ENCODE peak calls at places on chromosome 13, in six cellular contexts. One of them, this sample, is unnamed.

GRCh38 chr13:112525306-112525945 is 62.5 kb downstream of the TUBGCP3 start:
- DNase-seq in T-helper 17 cell: no peak
- DNase-seq in activated T-helper 2 cell treated with anti-CD3 and anti-CD28 coated beads, Interferon-gamma antibody, Interleukin-2, Interleukin-4, amounts not matched to agents 10 μg/mL and 5 μg/mL and 100 μg/mL, durations not matched to agents 14 hours and 24 hours and 36 hours: no peak
- DNase-seq in heart right ventricle: no peak
- DNase-seq in CD8-positive, alpha-beta T cell: no peak
- DNase-seq in stimulated activated CD8-positive, alpha-beta memory T cell treated with anti-CD3 and anti-CD28 coated beads, Interleukin-7, amount 100 ng/mL, for 48 hours: no peak
- DNase-seq in this sample: no peak

GRCh38 chr13:19927117-19927734 is 31.3 kb upstream of the ZMYM2 start:
- DNase-seq in T-helper 17 cell: no peak
- DNase-seq in activated T-helper 2 cell treated with anti-CD3 and anti-CD28 coated beads, Interferon-gamma antibody, Interleukin-2, Interleukin-4, amounts not matched to agents 10 μg/mL and 5 μg/mL and 100 μg/mL, durations not matched to agents 14 hours and 24 hours and 36 hours: no peak
- DNase-seq in heart right ventricle: no peak
- DNase-seq in CD8-positive, alpha-beta T cell: no peak
- DNase-seq in stimulated activated CD8-positive, alpha-beta memory T cell treated with anti-CD3 and anti-CD28 coated beads, Interleukin-7, amount 100 ng/mL, for 48 hours: no peak
- DNase-seq in this sample: no peak

GRCh38 chr13:49495783-49496762 is at the start of gene PHF11:
- DNase-seq in T-helper 17 cell: peak; percentile 71
- DNase-seq in activated T-helper 2 cell treated with anti-CD3 and anti-CD28 coated beads, Interferon-gamma antibody, Interleukin-2, Interleukin-4, amounts not matched to agents 10 μg/mL and 5 μg/mL and 100 μg/mL, durations not matched to agents 14 hours and 24 hours and 36 hours: peak; percentile 84
- DNase-seq in heart right ventricle: peak; percentile 82
- DNase-seq in CD8-positive, alpha-beta T cell: peak; percentile 67
- DNase-seq in stimulated activated CD8-positive, alpha-beta memory T cell treated with anti-CD3 and anti-CD28 coated beads, Interleukin-7, amount 100 ng/mL, for 48 hours: peak; percentile 81
- DNase-seq in this sample: peak; percentile 78

GRCh38 chr13:95300625-95301134 is 571 bp downstream of the ABCC4 start:
- DNase-seq in T-helper 17 cell: no peak
- DNase-seq in activated T-helper 2 cell treated with anti-CD3 and anti-CD28 coated beads, Interferon-gamma antibody, Interleukin-2, Interleukin-4, amounts not matched to agents 10 μg/mL and 5 μg/mL and 100 μg/mL, durations not matched to agents 14 hours and 24 hours and 36 hours: peak; percentile 24
- DNase-seq in heart right ventricle: peak; percentile 41
- DNase-seq in CD8-positive, alpha-beta T cell: no peak
- DNase-seq in stimulated activated CD8-positive, alpha-beta memory T cell treated with anti-CD3 and anti-CD28 coated beads, Interleukin-7, amount 100 ng/mL, for 48 hours: peak; percentile 28
- DNase-seq in this sample: peak; percentile 29

GRCh38 chr13:36294061-36294460 is 3.6 kb downstream of the CCDC169 start:
- DNase-seq in T-helper 17 cell: no peak
- DNase-seq in activated T-helper 2 cell treated with anti-CD3 and anti-CD28 coated beads, Interferon-gamma antibody, Interleukin-2, Interleukin-4, amounts not matched to agents 10 μg/mL and 5 μg/mL and 100 μg/mL, durations not matched to agents 14 hours and 24 hours and 36 hours: no peak
- DNase-seq in heart right ventricle: no peak
- DNase-seq in CD8-positive, alpha-beta T cell: no peak
- DNase-seq in stimulated activated CD8-positive, alpha-beta memory T cell treated with anti-CD3 and anti-CD28 coated beads, Interleukin-7, amount 100 ng/mL, for 48 hours: no peak
- DNase-seq in this sample: no peak

GRCh38 chr13:44274838-44275237 is 98.8 kb upstream of the SERP2 start:
- DNase-seq in T-helper 17 cell: no peak
- DNase-seq in activated T-helper 2 cell treated with anti-CD3 and anti-CD28 coated beads, Interferon-gamma antibody, Interleukin-2, Interleukin-4, amounts not matched to agents 10 μg/mL and 5 μg/mL and 100 μg/mL, durations not matched to agents 14 hours and 24 hours and 36 hours: no peak
- DNase-seq in heart right ventricle: no peak
- DNase-seq in CD8-positive, alpha-beta T cell: no peak
- DNase-seq in stimulated activated CD8-positive, alpha-beta memory T cell treated with anti-CD3 and anti-CD28 coated beads, Interleukin-7, amount 100 ng/mL, for 48 hours: no peak
- DNase-seq in this sample: no peak

GRCh38 chr13:73578251-73578875 is 519.6 kb downstream of the KLF5 start:
- DNase-seq in T-helper 17 cell: no peak
- DNase-seq in activated T-helper 2 cell treated with anti-CD3 and anti-CD28 coated beads, Interferon-gamma antibody, Interleukin-2, Interleukin-4, amounts not matched to agents 10 μg/mL and 5 μg/mL and 100 μg/mL, durations not matched to agents 14 hours and 24 hours and 36 hours: no peak
- DNase-seq in heart right ventricle: no peak
- DNase-seq in CD8-positive, alpha-beta T cell: no peak
- DNase-seq in stimulated activated CD8-positive, alpha-beta memory T cell treated with anti-CD3 and anti-CD28 coated beads, Interleukin-7, amount 100 ng/mL, for 48 hours: no peak
- DNase-seq in this sample: no peak

GRCh38 chr13:21399741-21400140 is 59.4 kb downstream of the ZDHHC20 start:
- DNase-seq in T-helper 17 cell: no peak
- DNase-seq in activated T-helper 2 cell treated with anti-CD3 and anti-CD28 coated beads, Interferon-gamma antibody, Interleukin-2, Interleukin-4, amounts not matched to agents 10 μg/mL and 5 μg/mL and 100 μg/mL, durations not matched to agents 14 hours and 24 hours and 36 hours: no peak
- DNase-seq in heart right ventricle: no peak
- DNase-seq in CD8-positive, alpha-beta T cell: no peak
- DNase-seq in stimulated activated CD8-positive, alpha-beta memory T cell treated with anti-CD3 and anti-CD28 coated beads, Interleukin-7, amount 100 ng/mL, for 48 hours: no peak
- DNase-seq in this sample: no peak

GRCh38 chr13:100491164-100491847 is 97.3 kb downstream of the GGACT start:
- DNase-seq in T-helper 17 cell: no peak
- DNase-seq in activated T-helper 2 cell treated with anti-CD3 and anti-CD28 coated beads, Interferon-gamma antibody, Interleukin-2, Interleukin-4, amounts not matched to agents 10 μg/mL and 5 μg/mL and 100 μg/mL, durations not matched to agents 14 hours and 24 hours and 36 hours: no peak
- DNase-seq in heart right ventricle: peak; percentile 38
- DNase-seq in CD8-positive, alpha-beta T cell: no peak
- DNase-seq in stimulated activated CD8-positive, alpha-beta memory T cell treated with anti-CD3 and anti-CD28 coated beads, Interleukin-7, amount 100 ng/mL, for 48 hours: no peak
- DNase-seq in this sample: no peak

GRCh38 chr13:49956131-49956530 is 20.0 kb upstream of the SPRYD7 start:
- DNase-seq in T-helper 17 cell: no peak
- DNase-seq in activated T-helper 2 cell treated with anti-CD3 and anti-CD28 coated beads, Interferon-gamma antibody, Interleukin-2, Interleukin-4, amounts not matched to agents 10 μg/mL and 5 μg/mL and 100 μg/mL, durations not matched to agents 14 hours and 24 hours and 36 hours: no peak
- DNase-seq in heart right ventricle: no peak
- DNase-seq in CD8-positive, alpha-beta T cell: no peak
- DNase-seq in stimulated activated CD8-positive, alpha-beta memory T cell treated with anti-CD3 and anti-CD28 coated beads, Interleukin-7, amount 100 ng/mL, for 48 hours: no peak
- DNase-seq in this sample: no peak

GRCh38 chr13:35191883-35192282 is 249.8 kb downstream of the NBEA start:
- DNase-seq in T-helper 17 cell: no peak
- DNase-seq in activated T-helper 2 cell treated with anti-CD3 and anti-CD28 coated beads, Interferon-gamma antibody, Interleukin-2, Interleukin-4, amounts not matched to agents 10 μg/mL and 5 μg/mL and 100 μg/mL, durations not matched to agents 14 hours and 24 hours and 36 hours: no peak
- DNase-seq in heart right ventricle: no peak
- DNase-seq in CD8-positive, alpha-beta T cell: no peak
- DNase-seq in stimulated activated CD8-positive, alpha-beta memory T cell treated with anti-CD3 and anti-CD28 coated beads, Interleukin-7, amount 100 ng/mL, for 48 hours: no peak
- DNase-seq in this sample: no peak

GRCh38 chr13:95180513-95181245 is 120.6 kb downstream of the ABCC4 start:
- DNase-seq in T-helper 17 cell: no peak
- DNase-seq in activated T-helper 2 cell treated with anti-CD3 and anti-CD28 coated beads, Interferon-gamma antibody, Interleukin-2, Interleukin-4, amounts not matched to agents 10 μg/mL and 5 μg/mL and 100 μg/mL, durations not matched to agents 14 hours and 24 hours and 36 hours: no peak
- DNase-seq in heart right ventricle: no peak
- DNase-seq in CD8-positive, alpha-beta T cell: no peak
- DNase-seq in stimulated activated CD8-positive, alpha-beta memory T cell treated with anti-CD3 and anti-CD28 coated beads, Interleukin-7, amount 100 ng/mL, for 48 hours: no peak
- DNase-seq in this sample: no peak

GRCh38 chr13:21330126-21330861 is 128.8 kb downstream of the ZDHHC20 start:
- DNase-seq in T-helper 17 cell: no peak
- DNase-seq in activated T-helper 2 cell treated with anti-CD3 and anti-CD28 coated beads, Interferon-gamma antibody, Interleukin-2, Interleukin-4, amounts not matched to agents 10 μg/mL and 5 μg/mL and 100 μg/mL, durations not matched to agents 14 hours and 24 hours and 36 hours: no peak
- DNase-seq in heart right ventricle: no peak
- DNase-seq in CD8-positive, alpha-beta T cell: no peak
- DNase-seq in stimulated activated CD8-positive, alpha-beta memory T cell treated with anti-CD3 and anti-CD28 coated beads, Interleukin-7, amount 100 ng/mL, for 48 hours: no peak
- DNase-seq in this sample: no peak

GRCh38 chr13:42760949-42761348 is 20.4 kb upstream of the FAM216B start:
- DNase-seq in T-helper 17 cell: no peak
- DNase-seq in activated T-helper 2 cell treated with anti-CD3 and anti-CD28 coated beads, Interferon-gamma antibody, Interleukin-2, Interleukin-4, amounts not matched to agents 10 μg/mL and 5 μg/mL and 100 μg/mL, durations not matched to agents 14 hours and 24 hours and 36 hours: no peak
- DNase-seq in heart right ventricle: no peak
- DNase-seq in CD8-positive, alpha-beta T cell: no peak
- DNase-seq in stimulated activated CD8-positive, alpha-beta memory T cell treated with anti-CD3 and anti-CD28 coated beads, Interleukin-7, amount 100 ng/mL, for 48 hours: no peak
- DNase-seq in this sample: no peak

GRCh38 chr13:113460599-113460998 is 7.3 kb upstream of the ADPRHL1 start:
- DNase-seq in T-helper 17 cell: no peak
- DNase-seq in activated T-helper 2 cell treated with anti-CD3 and anti-CD28 coated beads, Interferon-gamma antibody, Interleukin-2, Interleukin-4, amounts not matched to agents 10 μg/mL and 5 μg/mL and 100 μg/mL, durations not matched to agents 14 hours and 24 hours and 36 hours: no peak
- DNase-seq in heart right ventricle: no peak
- DNase-seq in CD8-positive, alpha-beta T cell: no peak
- DNase-seq in stimulated activated CD8-positive, alpha-beta memory T cell treated with anti-CD3 and anti-CD28 coated beads, Interleukin-7, amount 100 ng/mL, for 48 hours: no peak
- DNase-seq in this sample: no peak

GRCh38 chr13:29535663-29536655 is 59.5 kb downstream of the SLC7A1 start:
- DNase-seq in T-helper 17 cell: no peak
- DNase-seq in activated T-helper 2 cell treated with anti-CD3 and anti-CD28 coated beads, Interferon-gamma antibody, Interleukin-2, Interleukin-4, amounts not matched to agents 10 μg/mL and 5 μg/mL and 100 μg/mL, durations not matched to agents 14 hours and 24 hours and 36 hours: no peak
- DNase-seq in heart right ventricle: no peak
- DNase-seq in CD8-positive, alpha-beta T cell: no peak
- DNase-seq in stimulated activated CD8-positive, alpha-beta memory T cell treated with anti-CD3 and anti-CD28 coated beads, Interleukin-7, amount 100 ng/mL, for 48 hours: no peak
- DNase-seq in this sample: no peak

GRCh38 chr13:80337011-80337688 is 3.8 kb downstream of the SPRY2 start:
- DNase-seq in T-helper 17 cell: no peak
- DNase-seq in activated T-helper 2 cell treated with anti-CD3 and anti-CD28 coated beads, Interferon-gamma antibody, Interleukin-2, Interleukin-4, amounts not matched to agents 10 μg/mL and 5 μg/mL and 100 μg/mL, durations not matched to agents 14 hours and 24 hours and 36 hours: no peak
- DNase-seq in heart right ventricle: no peak
- DNase-seq in CD8-positive, alpha-beta T cell: no peak
- DNase-seq in stimulated activated CD8-positive, alpha-beta memory T cell treated with anti-CD3 and anti-CD28 coated beads, Interleukin-7, amount 100 ng/mL, for 48 hours: no peak
- DNase-seq in this sample: no peak

GRCh38 chr13:20125129-20125782 is 35.6 kb downstream of the GJA3 start:
- DNase-seq in T-helper 17 cell: no peak
- DNase-seq in activated T-helper 2 cell treated with anti-CD3 and anti-CD28 coated beads, Interferon-gamma antibody, Interleukin-2, Interleukin-4, amounts not matched to agents 10 μg/mL and 5 μg/mL and 100 μg/mL, durations not matched to agents 14 hours and 24 hours and 36 hours: no peak
- DNase-seq in heart right ventricle: no peak
- DNase-seq in CD8-positive, alpha-beta T cell: no peak
- DNase-seq in stimulated activated CD8-positive, alpha-beta memory T cell treated with anti-CD3 and anti-CD28 coated beads, Interleukin-7, amount 100 ng/mL, for 48 hours: no peak
- DNase-seq in this sample: no peak

GRCh38 chr13:85806553-85807175 is 7.4 kb upstream of the SLITRK6 start:
- DNase-seq in T-helper 17 cell: no peak
- DNase-seq in activated T-helper 2 cell treated with anti-CD3 and anti-CD28 coated beads, Interferon-gamma antibody, Interleukin-2, Interleukin-4, amounts not matched to agents 10 μg/mL and 5 μg/mL and 100 μg/mL, durations not matched to agents 14 hours and 24 hours and 36 hours: no peak
- DNase-seq in heart right ventricle: no peak
- DNase-seq in CD8-positive, alpha-beta T cell: no peak
- DNase-seq in stimulated activated CD8-positive, alpha-beta memory T cell treated with anti-CD3 and anti-CD28 coated beads, Interleukin-7, amount 100 ng/mL, for 48 hours: no peak
- DNase-seq in this sample: no peak

GRCh38 chr13:46113596-46113995 is 8.8 kb upstream of the CPB2 start:
- DNase-seq in T-helper 17 cell: no peak
- DNase-seq in activated T-helper 2 cell treated with anti-CD3 and anti-CD28 coated beads, Interferon-gamma antibody, Interleukin-2, Interleukin-4, amounts not matched to agents 10 μg/mL and 5 μg/mL and 100 μg/mL, durations not matched to agents 14 hours and 24 hours and 36 hours: no peak
- DNase-seq in heart right ventricle: no peak
- DNase-seq in CD8-positive, alpha-beta T cell: no peak
- DNase-seq in stimulated activated CD8-positive, alpha-beta memory T cell treated with anti-CD3 and anti-CD28 coated beads, Interleukin-7, amount 100 ng/mL, for 48 hours: no peak
- DNase-seq in this sample: no peak

GRCh38 chr13:76250211-76250610 is 614.1 kb downstream of the LMO7 start:
- DNase-seq in T-helper 17 cell: no peak
- DNase-seq in activated T-helper 2 cell treated with anti-CD3 and anti-CD28 coated beads, Interferon-gamma antibody, Interleukin-2, Interleukin-4, amounts not matched to agents 10 μg/mL and 5 μg/mL and 100 μg/mL, durations not matched to agents 14 hours and 24 hours and 36 hours: no peak
- DNase-seq in heart right ventricle: no peak
- DNase-seq in CD8-positive, alpha-beta T cell: no peak
- DNase-seq in stimulated activated CD8-positive, alpha-beta memory T cell treated with anti-CD3 and anti-CD28 coated beads, Interleukin-7, amount 100 ng/mL, for 48 hours: no peak
- DNase-seq in this sample: no peak

GRCh38 chr13:98556968-98557591 is 19.8 kb downstream of the STK24 start:
- DNase-seq in T-helper 17 cell: peak; percentile 31
- DNase-seq in activated T-helper 2 cell treated with anti-CD3 and anti-CD28 coated beads, Interferon-gamma antibody, Interleukin-2, Interleukin-4, amounts not matched to agents 10 μg/mL and 5 μg/mL and 100 μg/mL, durations not matched to agents 14 hours and 24 hours and 36 hours: no peak
- DNase-seq in heart right ventricle: no peak
- DNase-seq in CD8-positive, alpha-beta T cell: no peak
- DNase-seq in stimulated activated CD8-positive, alpha-beta memory T cell treated with anti-CD3 and anti-CD28 coated beads, Interleukin-7, amount 100 ng/mL, for 48 hours: no peak
- DNase-seq in this sample: no peak

GRCh38 chr13:114219406-114219805 is 15.3 kb upstream of the CDC16 start:
- DNase-seq in T-helper 17 cell: no peak
- DNase-seq in activated T-helper 2 cell treated with anti-CD3 and anti-CD28 coated beads, Interferon-gamma antibody, Interleukin-2, Interleukin-4, amounts not matched to agents 10 μg/mL and 5 μg/mL and 100 μg/mL, durations not matched to agents 14 hours and 24 hours and 36 hours: no peak
- DNase-seq in heart right ventricle: no peak
- DNase-seq in CD8-positive, alpha-beta T cell: no peak
- DNase-seq in stimulated activated CD8-positive, alpha-beta memory T cell treated with anti-CD3 and anti-CD28 coated beads, Interleukin-7, amount 100 ng/mL, for 48 hours: no peak
- DNase-seq in this sample: no peak

GRCh38 chr13:28678809-28679208 is 19.9 kb downstream of the POMP start:
- DNase-seq in T-helper 17 cell: no peak
- DNase-seq in activated T-helper 2 cell treated with anti-CD3 and anti-CD28 coated beads, Interferon-gamma antibody, Interleukin-2, Interleukin-4, amounts not matched to agents 10 μg/mL and 5 μg/mL and 100 μg/mL, durations not matched to agents 14 hours and 24 hours and 36 hours: no peak
- DNase-seq in heart right ventricle: no peak
- DNase-seq in CD8-positive, alpha-beta T cell: no peak
- DNase-seq in stimulated activated CD8-positive, alpha-beta memory T cell treated with anti-CD3 and anti-CD28 coated beads, Interleukin-7, amount 100 ng/mL, for 48 hours: no peak
- DNase-seq in this sample: no peak

GRCh38 chr13:24355103-24355502 is 45.7 kb downstream of the C1QTNF9 start:
- DNase-seq in T-helper 17 cell: no peak
- DNase-seq in activated T-helper 2 cell treated with anti-CD3 and anti-CD28 coated beads, Interferon-gamma antibody, Interleukin-2, Interleukin-4, amounts not matched to agents 10 μg/mL and 5 μg/mL and 100 μg/mL, durations not matched to agents 14 hours and 24 hours and 36 hours: no peak
- DNase-seq in heart right ventricle: no peak
- DNase-seq in CD8-positive, alpha-beta T cell: no peak
- DNase-seq in stimulated activated CD8-positive, alpha-beta memory T cell treated with anti-CD3 and anti-CD28 coated beads, Interleukin-7, amount 100 ng/mL, for 48 hours: no peak
- DNase-seq in this sample: no peak

GRCh38 chr13:23889598-23890224 is 511 bp upstream of the MIPEP start:
- DNase-seq in T-helper 17 cell: no peak
- DNase-seq in activated T-helper 2 cell treated with anti-CD3 and anti-CD28 coated beads, Interferon-gamma antibody, Interleukin-2, Interleukin-4, amounts not matched to agents 10 μg/mL and 5 μg/mL and 100 μg/mL, durations not matched to agents 14 hours and 24 hours and 36 hours: no peak
- DNase-seq in heart right ventricle: no peak
- DNase-seq in CD8-positive, alpha-beta T cell: no peak
- DNase-seq in stimulated activated CD8-positive, alpha-beta memory T cell treated with anti-CD3 and anti-CD28 coated beads, Interleukin-7, amount 100 ng/mL, for 48 hours: no peak
- DNase-seq in this sample: no peak

GRCh38 chr13:70117506-70117905 is 9.3 kb upstream of the KLHL1 start:
- DNase-seq in T-helper 17 cell: no peak
- DNase-seq in activated T-helper 2 cell treated with anti-CD3 and anti-CD28 coated beads, Interferon-gamma antibody, Interleukin-2, Interleukin-4, amounts not matched to agents 10 μg/mL and 5 μg/mL and 100 μg/mL, durations not matched to agents 14 hours and 24 hours and 36 hours: no peak
- DNase-seq in heart right ventricle: no peak
- DNase-seq in CD8-positive, alpha-beta T cell: no peak
- DNase-seq in stimulated activated CD8-positive, alpha-beta memory T cell treated with anti-CD3 and anti-CD28 coated beads, Interleukin-7, amount 100 ng/mL, for 48 hours: no peak
- DNase-seq in this sample: no peak

GRCh38 chr13:93882086-93882651 is 597.3 kb downstream of the DCT start:
- DNase-seq in T-helper 17 cell: no peak
- DNase-seq in activated T-helper 2 cell treated with anti-CD3 and anti-CD28 coated beads, Interferon-gamma antibody, Interleukin-2, Interleukin-4, amounts not matched to agents 10 μg/mL and 5 μg/mL and 100 μg/mL, durations not matched to agents 14 hours and 24 hours and 36 hours: no peak
- DNase-seq in heart right ventricle: no peak
- DNase-seq in CD8-positive, alpha-beta T cell: no peak
- DNase-seq in stimulated activated CD8-positive, alpha-beta memory T cell treated with anti-CD3 and anti-CD28 coated beads, Interleukin-7, amount 100 ng/mL, for 48 hours: no peak
- DNase-seq in this sample: no peak

GRCh38 chr13:109918179-109918651 is 131.8 kb upstream of the IRS2 start:
- DNase-seq in T-helper 17 cell: no peak
- DNase-seq in activated T-helper 2 cell treated with anti-CD3 and anti-CD28 coated beads, Interferon-gamma antibody, Interleukin-2, Interleukin-4, amounts not matched to agents 10 μg/mL and 5 μg/mL and 100 μg/mL, durations not matched to agents 14 hours and 24 hours and 36 hours: no peak
- DNase-seq in heart right ventricle: no peak
- DNase-seq in CD8-positive, alpha-beta T cell: no peak
- DNase-seq in stimulated activated CD8-positive, alpha-beta memory T cell treated with anti-CD3 and anti-CD28 coated beads, Interleukin-7, amount 100 ng/mL, for 48 hours: no peak
- DNase-seq in this sample: no peak

GRCh38 chr13:110683203-110683883 is 22.6 kb downstream of the CARS2 start:
- DNase-seq in T-helper 17 cell: no peak
- DNase-seq in activated T-helper 2 cell treated with anti-CD3 and anti-CD28 coated beads, Interferon-gamma antibody, Interleukin-2, Interleukin-4, amounts not matched to agents 10 μg/mL and 5 μg/mL and 100 μg/mL, durations not matched to agents 14 hours and 24 hours and 36 hours: no peak
- DNase-seq in heart right ventricle: no peak
- DNase-seq in CD8-positive, alpha-beta T cell: no peak
- DNase-seq in stimulated activated CD8-positive, alpha-beta memory T cell treated with anti-CD3 and anti-CD28 coated beads, Interleukin-7, amount 100 ng/mL, for 48 hours: no peak
- DNase-seq in this sample: no peak

GRCh38 chr13:46288570-46289259 is 77.0 kb downstream of the LRRC63 start:
- DNase-seq in T-helper 17 cell: no peak
- DNase-seq in activated T-helper 2 cell treated with anti-CD3 and anti-CD28 coated beads, Interferon-gamma antibody, Interleukin-2, Interleukin-4, amounts not matched to agents 10 μg/mL and 5 μg/mL and 100 μg/mL, durations not matched to agents 14 hours and 24 hours and 36 hours: no peak
- DNase-seq in heart right ventricle: no peak
- DNase-seq in CD8-positive, alpha-beta T cell: no peak
- DNase-seq in stimulated activated CD8-positive, alpha-beta memory T cell treated with anti-CD3 and anti-CD28 coated beads, Interleukin-7, amount 100 ng/mL, for 48 hours: no peak
- DNase-seq in this sample: no peak

GRCh38 chr13:90640976-90641375 is 706.5 kb upstream of the MIR17HG start:
- DNase-seq in T-helper 17 cell: no peak
- DNase-seq in activated T-helper 2 cell treated with anti-CD3 and anti-CD28 coated beads, Interferon-gamma antibody, Interleukin-2, Interleukin-4, amounts not matched to agents 10 μg/mL and 5 μg/mL and 100 μg/mL, durations not matched to agents 14 hours and 24 hours and 36 hours: no peak
- DNase-seq in heart right ventricle: no peak
- DNase-seq in CD8-positive, alpha-beta T cell: no peak
- DNase-seq in stimulated activated CD8-positive, alpha-beta memory T cell treated with anti-CD3 and anti-CD28 coated beads, Interleukin-7, amount 100 ng/mL, for 48 hours: no peak
- DNase-seq in this sample: no peak

GRCh38 chr13:80348750-80349149 is 7.8 kb upstream of the SPRY2 start:
- DNase-seq in T-helper 17 cell: no peak
- DNase-seq in activated T-helper 2 cell treated with anti-CD3 and anti-CD28 coated beads, Interferon-gamma antibody, Interleukin-2, Interleukin-4, amounts not matched to agents 10 μg/mL and 5 μg/mL and 100 μg/mL, durations not matched to agents 14 hours and 24 hours and 36 hours: no peak
- DNase-seq in heart right ventricle: no peak
- DNase-seq in CD8-positive, alpha-beta T cell: no peak
- DNase-seq in stimulated activated CD8-positive, alpha-beta memory T cell treated with anti-CD3 and anti-CD28 coated beads, Interleukin-7, amount 100 ng/mL, for 48 hours: no peak
- DNase-seq in this sample: no peak

GRCh38 chr13:88979465-88980180 is 1308.5 kb downstream of the SLITRK5 start:
- DNase-seq in T-helper 17 cell: no peak
- DNase-seq in activated T-helper 2 cell treated with anti-CD3 and anti-CD28 coated beads, Interferon-gamma antibody, Interleukin-2, Interleukin-4, amounts not matched to agents 10 μg/mL and 5 μg/mL and 100 μg/mL, durations not matched to agents 14 hours and 24 hours and 36 hours: no peak
- DNase-seq in heart right ventricle: peak; percentile 21
- DNase-seq in CD8-positive, alpha-beta T cell: no peak
- DNase-seq in stimulated activated CD8-positive, alpha-beta memory T cell treated with anti-CD3 and anti-CD28 coated beads, Interleukin-7, amount 100 ng/mL, for 48 hours: no peak
- DNase-seq in this sample: no peak

This sample was measured in activated B cell treated with CpG ODN at 0.5 μM for 24 hours.